ENCODE peak calls at places on chromosomes 4 and X, in five cellular contexts. U, K, Q, Z and C are unnamed samples.

GRCh38 chrX:102546818-102547493 is 30.4 kb upstream of the TMSB15A start:
- DNase-seq in K (peak; percentile 28), Z (no peak), U (peak; percentile 0), Q (no peak), C (no peak)

GRCh38 chr4:38753021-38753806 is 29.6 kb downstream of the TLR10 start:
- DNase-seq in Z (no peak), K (peak; percentile 97), Q (peak; percentile 81), U (no peak), C (peak; percentile 93)

GRCh38 chr4:65383589-65384305 is 286.5 kb downstream of the EPHA5 start:
- DNase-seq in K (no peak), Z (no peak), U (no peak), Q (no peak), C (no peak)

GRCh38 chr4:11497972-11498371 is 69.3 kb upstream of the HS3ST1 start:
- DNase-seq in U (no peak), K (no peak), Z (no peak), Q (no peak), C (no peak)

GRCh38 chr4:58590714-58591113 is 1480.5 kb upstream of the IGFBP7 start:
- DNase-seq in U (no peak), Q (no peak), K (no peak), Z (peak; percentile 3), C (no peak)

GRCh38 chrX:31154941-31155340 is 83.1 kb upstream of the FTHL17 start:
- DNase-seq in K (no peak), Q (no peak), U (no peak), Z (no peak), C (no peak)

GRCh38 chr4:158729716-158730559 is 6.7 kb upstream of the PPID start:
- DNase-seq in Z (peak; percentile 66), Q (peak; percentile 62), K (peak; percentile 84), U (peak; percentile 33), C (peak; percentile 62)

GRCh38 chrX:139126493-139126892 is 404.0 kb upstream of the F9 start:
- DNase-seq in U (no peak), K (peak; percentile 80), Z (peak; percentile 53), Q (no peak), C (peak; percentile 75)

GRCh38 chr4:84971319-84971932 is 4.9 kb upstream of the WDFY3 start:
- DNase-seq in Q (no peak), K (no peak), U (no peak), Z (peak; percentile 39), C (peak; percentile 69)

GRCh38 chr4:157984285-157984911 is 188.4 kb downstream of the GASK1B start:
- DNase-seq in K (no peak), U (no peak), Z (no peak), Q (no peak), C (no peak)

GRCh38 chr4:99642725-99643489 is 14.7 kb downstream of the C4orf54 start:
- DNase-seq in U (no peak), Q (no peak), K (peak; percentile 44), Z (no peak), C (no peak)

GRCh38 chr4:156672924-156673323 is 298.7 kb downstream of the PDGFC start:
- DNase-seq in Z (no peak), Q (no peak), U (no peak), K (peak; percentile 43), C (no peak)

GRCh38 chrX:96987228-96987627 is 103.5 kb downstream of the RPA4 start:
- DNase-seq in U (no peak), K (no peak), Q (no peak), Z (no peak), C (no peak)

GRCh38 chrX:75038925-75039324 is 113.7 kb upstream of the NEXMIF start:
- DNase-seq in Q (no peak), U (no peak), K (peak; percentile 44), Z (peak; percentile 34), C (peak; percentile 63)

GRCh38 chrX:104522386-104522785 is 43.6 kb upstream of the IL1RAPL2 start:
- DNase-seq in K (peak; percentile 58), Z (no peak), Q (no peak), U (no peak), C (no peak)

GRCh38 chr4:132334081-132334480 is 815.0 kb upstream of the PCDH10 start:
- DNase-seq in Z (no peak), K (no peak), U (no peak), Q (no peak), C (no peak)

GRCh38 chr4:137253949-137254348 is 278.3 kb downstream of the PCDH18 start:
- DNase-seq in Z (no peak), K (no peak), U (no peak), Q (no peak), C (no peak)

GRCh38 chr4:113878718-113879117 is 100.7 kb downstream of the ARSJ start:
- DNase-seq in Q (peak; percentile 48), Z (no peak), K (peak; percentile 89), U (no peak), C (peak; percentile 65)

GRCh38 chrX:96182366-96182765 is 502.3 kb upstream of the DIAPH2 start:
- DNase-seq in Q (no peak), K (peak; percentile 86), U (no peak), Z (peak; percentile 8), C (peak; percentile 83)

GRCh38 chr4:110165382-110166285 is 32.8 kb downstream of the ELOVL6 start:
- DNase-seq in U (peak; percentile 25), K (no peak), Z (peak; percentile 43), Q (peak; percentile 49), C (peak; percentile 23)

GRCh38 chr4:87209696-87210095 is 10.7 kb downstream of the KLHL8 start:
- DNase-seq in Z (peak; percentile 8), K (no peak), Q (no peak), U (no peak), C (no peak)

GRCh38 chrX:112078606-112079005 is 4.0 kb downstream of the TRPC5 start:
- DNase-seq in K (no peak), U (no peak), Z (no peak), Q (no peak), C (no peak)